ENCODE peak calls at places on chromosomes 13 and 19, in four cellular contexts. I, U, A and T are unnamed samples.

GRCh38 chr13:24270639-24271131 is 38.7 kb upstream of the C1QTNF9 start:
- DNase-seq in I (peak; percentile 62), A (no peak), U (no peak), T (no peak)

GRCh38 chr13:71867101-71867814 is at the start of gene DACH1:
- DNase-seq in U (peak; percentile 77), I (peak; percentile 71), A (peak; percentile 39), T (peak; percentile 53)

GRCh38 chr13:50588736-50589135 is 254.8 kb downstream of the DLEU7 start:
- DNase-seq in A (no peak), U (no peak), I (no peak), T (no peak)

GRCh38 chr13:26549713-26550112 is 7.8 kb upstream of the WASF3 start:
- DNase-seq in I (no peak), U (no peak), A (no peak), T (no peak)

GRCh38 chr13:106103779-106104178 is 431.7 kb downstream of the EFNB2 start:
- DNase-seq in U (no peak), A (no peak), I (no peak), T (no peak)

GRCh38 chr19:5032101-5032967 is 63.4 kb downstream of the KDM4B start:
- DNase-seq in U (no peak), I (no peak), A (no peak), T (no peak)

GRCh38 chr19:35164418-35164817 is 9.9 kb downstream of the FXYD5 start:
- DNase-seq in A (no peak), I (no peak), U (no peak), T (no peak)

GRCh38 chr13:40206241-40207109 is 460.0 kb downstream of the FOXO1 start:
- DNase-seq in A (no peak), I (no peak), U (no peak), T (no peak)

GRCh38 chr19:39937792-39938191 is 3.4 kb upstream of the FCGBP start:
- DNase-seq in A (no peak), I (no peak), U (no peak), T (no peak)

GRCh38 chr19:33604651-33605050 is 17.1 kb upstream of the CHST8 start:
- DNase-seq in A (no peak), I (no peak), U (no peak), T (no peak)

GRCh38 chr13:40398060-40398459 is 268.4 kb downstream of the FOXO1 start:
- DNase-seq in I (no peak), A (no peak), U (no peak), T (no peak)

GRCh38 chr19:3113100-3114017 is 19.2 kb downstream of the GNA11 start:
- DNase-seq in U (no peak), A (no peak), I (no peak), T (no peak)

GRCh38 chr13:33766724-33767123 is 51.2 kb upstream of the RFC3 start:
- DNase-seq in A (no peak), U (no peak), I (no peak), T (no peak)

GRCh38 chr13:75901509-75901908 is 265.4 kb downstream of the LMO7 start:
- DNase-seq in I (no peak), A (no peak), U (no peak), T (no peak)

GRCh38 chr13:75895168-75895567 is 259.0 kb downstream of the LMO7 start:
- DNase-seq in U (no peak), A (no peak), I (no peak), T (no peak)

GRCh38 chr13:75896271-75896670 is 260.1 kb downstream of the LMO7 start:
- DNase-seq in U (no peak), I (no peak), A (no peak), T (no peak)
- TF ChIP-seq POLR2AphosphoS5 in U (no peak), I (no peak), A (no peak), T (no peak)

GRCh38 chr19:10568826-10569651 is at the start of gene CDKN2D:
- DNase-seq in A (peak; percentile 100), U (peak; percentile 100), I (peak; percentile 100), T (peak; percentile 100)

GRCh38 chr19:10566408-10566657 is 523 bp upstream of the KRI1 start:
- DNase-seq in U (no peak), A (no peak), I (no peak), T (no peak)

GRCh38 chr19:10567696-10568443 is 909 bp downstream of the CDKN2D start:
- DNase-seq in I (no peak), A (no peak), U (no peak), T (no peak)

GRCh38 chr19:10566658-10567410 is 1.0 kb upstream of the KRI1 start:
- DNase-seq in U (no peak), I (peak; percentile 41), A (peak; percentile 78), T (peak; percentile 25)

DNA sequence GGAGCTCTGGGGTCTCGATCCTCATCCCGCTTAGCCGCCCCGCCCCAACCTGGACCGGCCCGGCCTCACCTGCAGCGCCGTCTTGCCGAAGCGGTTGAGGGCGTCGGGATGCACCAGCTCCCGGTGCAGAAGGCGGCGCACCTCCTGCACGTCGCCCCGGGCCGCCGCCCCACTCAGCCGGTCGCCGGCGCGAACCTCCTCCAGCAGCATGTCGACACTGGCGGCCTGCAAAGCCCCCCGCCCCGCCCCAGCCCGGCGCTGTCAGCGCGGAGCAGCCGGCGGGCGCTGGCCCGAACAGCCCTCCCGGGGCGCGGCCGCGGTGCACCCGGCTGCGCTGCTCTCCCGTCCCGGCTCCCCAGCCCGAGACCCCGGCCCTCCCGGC is 344 bp downstream of the CDKN2D start:
- DNase-seq in I (peak; percentile 63), A (peak; percentile 80), U (no peak), T (peak; percentile 57)
- TF ChIP-seq POLR2A in I (no peak), A (no peak), U (no peak), T (peak; percentile 37)

GRCh38 chr13:52797176-52797575 is 51.3 kb downstream of the PCDH8 start:
- DNase-seq in U (no peak), A (no peak), I (no peak), T (no peak)

GRCh38 chr13:52798770-52799430 is 49.5 kb downstream of the PCDH8 start:
- DNase-seq in I (no peak), U (no peak), A (no peak), T (no peak)

GRCh38 chr13:52804202-52804641 is 44.2 kb downstream of the PCDH8 start:
- DNase-seq in I (no peak), A (no peak), U (no peak), T (no peak)

GRCh38 chr13:52806029-52806428 is 42.4 kb downstream of the PCDH8 start:
- DNase-seq in A (no peak), U (no peak), I (no peak), T (no peak)

DNA sequence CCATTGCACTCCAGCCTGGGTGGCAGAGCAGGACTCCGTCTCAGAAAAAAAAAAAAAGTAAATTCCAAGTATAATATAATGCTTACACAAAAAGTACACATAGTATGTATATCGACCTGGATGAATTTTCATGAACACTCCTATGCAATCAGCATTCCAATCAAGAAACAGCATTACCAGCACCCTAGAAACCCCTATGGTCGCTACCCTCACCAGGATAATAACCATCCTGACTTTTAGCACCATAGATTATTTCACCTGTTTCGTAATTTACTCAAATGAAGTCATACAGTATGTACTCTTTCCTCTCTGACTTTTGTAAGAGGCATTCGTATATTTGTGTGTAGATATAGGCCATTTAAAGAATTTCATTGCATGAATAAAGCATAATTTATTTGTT is 47.6 kb downstream of the PCDH8 start:
- DNase-seq in I (no peak), U (no peak), A (no peak), T (no peak)
- TF ChIP-seq POLR2AphosphoS5 in I (no peak), U (no peak), A (no peak), T (no peak)

GRCh38 chr19:43496960-43497359 is 7.6 kb downstream of the PHLDB3 start:
- DNase-seq in I (no peak), U (no peak), A (no peak), T (no peak)
- TF ChIP-seq POLR2A in I (no peak), U (no peak), A (no peak), T (no peak)

DNA sequence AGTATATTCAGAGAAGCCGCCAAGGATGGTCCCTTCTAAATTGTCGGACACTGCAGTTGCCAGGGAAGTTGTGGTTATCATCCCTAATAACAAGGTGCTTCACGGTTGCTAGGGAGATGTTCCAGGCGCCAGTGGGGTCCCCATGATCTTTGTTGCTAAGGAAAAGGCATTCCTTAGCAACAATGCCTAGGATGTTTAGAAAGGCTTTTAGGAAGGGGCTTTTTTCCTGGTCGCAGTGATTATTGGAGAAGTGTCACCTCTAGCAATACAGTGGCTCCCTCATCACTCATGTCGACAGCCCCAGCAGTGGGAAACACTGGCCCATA is 6.3 kb upstream of the TMC4 start:
- DNase-seq in U (no peak), A (no peak), I (no peak), T (no peak)
- TF ChIP-seq POLR2AphosphoS5 in U (no peak), A (no peak), I (no peak), T (no peak)

GRCh38 chr19:18310966-18311365 is 11.9 kb downstream of the LSM4 start:
- DNase-seq in U (no peak), A (no peak), I (no peak), T (no peak)
- TF ChIP-seq POLR2A in U (no peak), A (no peak), I (no peak), T (no peak)

GRCh38 chr19:47315125-47315821 is 5.6 kb downstream of the C5AR1 start:
- DNase-seq in U (no peak), I (peak; percentile 44), A (peak; percentile 88), T (peak; percentile 92)
- TF ChIP-seq POLR2AphosphoS5 in U (no peak), I (peak; percentile 42), A (peak; percentile 64), T (peak; percentile 95)

DNA sequence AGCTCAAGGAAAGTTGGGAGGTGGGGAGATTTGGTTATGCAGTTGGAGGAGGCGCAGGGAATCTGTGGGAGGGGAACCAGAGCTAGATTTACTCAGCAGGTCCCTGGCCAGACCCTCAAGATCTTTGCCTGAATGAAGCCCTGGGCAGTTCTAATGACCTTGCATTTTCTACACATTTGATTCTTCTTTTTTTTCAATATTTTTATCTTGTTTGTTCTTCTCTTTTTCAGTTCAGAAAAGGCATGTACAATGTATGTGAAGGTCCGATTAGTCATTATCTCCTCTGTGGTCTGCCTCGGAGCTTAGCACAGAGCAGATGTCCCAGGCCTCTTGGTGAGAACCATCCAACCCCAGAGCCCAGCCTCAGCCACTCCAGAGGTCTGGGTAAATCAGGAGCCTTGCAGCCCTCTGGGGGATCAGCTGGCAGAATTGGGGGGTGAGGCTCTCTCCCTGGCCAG is 24.2 kb downstream of the SERP2 start:
- DNase-seq in U (no peak), I (no peak), A (no peak), T (no peak)
- TF ChIP-seq POLR2A in U (no peak), I (no peak), A (no peak), T (no peak)

DNA sequence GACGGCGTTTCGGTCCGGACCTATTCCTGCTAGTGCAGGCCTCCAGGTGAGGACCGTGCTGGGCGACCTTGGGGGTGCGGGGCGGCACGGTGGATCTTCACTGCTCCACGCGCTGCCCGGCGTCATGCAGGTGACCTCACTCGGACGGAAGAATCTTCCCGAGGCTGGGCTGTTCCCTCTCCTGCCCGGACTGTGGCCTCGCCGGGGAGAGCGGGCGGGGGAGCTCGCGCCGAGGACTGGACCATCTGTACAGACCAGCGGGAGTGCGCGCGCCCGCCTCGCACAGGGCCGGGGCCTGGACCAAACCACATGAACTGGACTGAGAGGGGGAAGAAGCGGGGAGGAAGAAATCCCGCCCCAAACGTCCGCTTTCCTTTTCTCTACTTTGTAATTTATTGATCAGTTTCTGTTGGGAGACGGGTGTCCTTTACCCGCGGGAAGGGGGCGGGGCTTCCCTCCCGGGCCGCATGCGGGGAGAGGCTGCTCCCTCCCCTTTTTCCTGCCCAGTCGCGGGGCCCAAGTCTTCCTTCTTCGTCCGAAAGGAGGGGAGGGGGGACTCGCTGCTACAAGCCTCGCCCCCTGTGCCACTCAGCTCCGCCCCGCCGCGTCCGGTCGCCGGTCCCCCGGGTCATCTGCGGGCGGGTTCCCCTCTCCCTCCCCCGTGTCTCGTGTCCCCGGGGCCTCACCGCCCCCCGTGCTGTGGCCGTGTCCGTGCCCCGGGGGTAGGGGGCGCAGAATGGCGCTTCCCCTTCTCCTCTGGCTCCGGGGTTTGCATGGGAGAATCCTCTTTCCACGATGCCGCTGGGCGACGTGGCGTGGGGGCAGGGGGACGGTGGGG is 4.9 kb downstream of the HRC start:
- DNase-seq in U (peak; percentile 87), I (peak; percentile 93), A (peak; percentile 87), T (peak; percentile 95)
- TF ChIP-seq POLR2AphosphoS5 in U (peak; percentile 79), I (peak; percentile 91), A (no peak), T (peak; percentile 35)

GRCh38 chr19:50333235-50333736 is 4.1 kb upstream of the KCNC3 start:
- DNase-seq in I (peak; percentile 88), A (peak; percentile 91), U (peak; percentile 88), T (peak; percentile 96)
- TF ChIP-seq POLR2A in I (no peak), A (no peak), U (peak; percentile 87), T (no peak)